ENCODE peak calls at places on chromosomes 4 and X, in seven cellular contexts. J is endothelial cell; K is activated CD8-positive, alpha-beta memory T cell treated with anti-CD3 and anti-CD28 coated beads, Interleukin-2, amount 50 U/mL, for 4 hours; N is T-helper 2 cell; Q is left cardiac atrium; C is astrocyte of the hippocampus; P is activated CD4-positive, CD25-positive, alpha-beta regulatory T cell treated with anti-CD3 and anti-CD28 coated beads, Interleukin-2, amount 50 U/mL, for 16 hours. A is an unnamed sample.

GRCh38 chrX:142977128-142977914 is 48.4 kb upstream of the SPANXN4 start:
- DNase-seq in J (no peak), K (no peak), N (no peak), Q (no peak), C (no peak), P (no peak), A (no peak)

GRCh38 chr4:99180367-99181169 is 36.5 kb upstream of the ADH4 start:
- DNase-seq in J (no peak), K (no peak), N (no peak), Q (no peak), C (peak; percentile 53), P (no peak), A (no peak)

GRCh38 chr4:142408003-142408441 is 438.1 kb downstream of the INPP4B start:
- DNase-seq in J (no peak), K (no peak), N (no peak), Q (no peak), C (peak; percentile 74), P (no peak), A (no peak)

GRCh38 chrX:139932901-139933796 is at the start of gene ATP11C:
- DNase-seq in J (peak; percentile 74), K (peak; percentile 80), N (peak; percentile 69), Q (peak; percentile 81), C (peak; percentile 89), P (peak; percentile 58), A (peak; percentile 83)

GRCh38 chrX:25523574-25523973 is 507.8 kb upstream of the ARX start:
- DNase-seq in J (peak; percentile 40), K (no peak), N (no peak), Q (no peak), C (peak; percentile 55), P (no peak), A (peak; percentile 58)

GRCh38 chr4:118086334-118086733 is 52.0 kb downstream of the NDST3 start:
- DNase-seq in J (no peak), K (no peak), N (no peak), Q (no peak), C (peak; percentile 54), P (no peak), A (peak; percentile 16)

GRCh38 chr4:100129774-100130173 is 60.5 kb downstream of the DDIT4L start:
- DNase-seq in J (no peak), K (no peak), N (no peak), Q (no peak), C (no peak), P (no peak), A (no peak)

GRCh38 chr4:6228158-6229067 is 28.1 kb upstream of the JAKMIP1 start:
- DNase-seq in J (no peak), K (no peak), N (no peak), Q (no peak), C (no peak), P (no peak), A (no peak)

GRCh38 chrX:21730011-21730410 is 27.9 kb downstream of the SMPX start:
- DNase-seq in J (no peak), K (no peak), N (no peak), Q (no peak), C (no peak), P (no peak), A (no peak)

GRCh38 chr4:16119981-16120380 is 36.2 kb upstream of the PROM1 start:
- DNase-seq in J (no peak), K (no peak), N (no peak), Q (no peak), C (no peak), P (no peak), A (no peak)

GRCh38 chr4:22385615-22386014 is 130.3 kb downstream of the ADGRA3 start:
- DNase-seq in J (no peak), K (no peak), N (no peak), Q (no peak), C (peak; percentile 15), P (no peak), A (no peak)

GRCh38 chr4:302381-302780 is 2.9 kb downstream of the ZNF732 start:
- DNase-seq in J (no peak), K (no peak), N (no peak), Q (no peak), C (no peak), P (no peak), A (no peak)

GRCh38 chrX:1322393-1322792 is 14.2 kb upstream of the IL3RA start:
- DNase-seq in J (no peak), K (no peak), N (no peak), Q (no peak), C (no peak), P (no peak), A (no peak)

GRCh38 chrX:21412883-21413282 is 38.7 kb downstream of the CNKSR2 start:
- DNase-seq in J (no peak), K (no peak), N (no peak), Q (no peak), C (peak; percentile 64), P (no peak), A (peak; percentile 54)

GRCh38 chr4:70511365-70511764 is 7.0 kb upstream of the AMTN start:
- DNase-seq in J (no peak), K (no peak), N (no peak), Q (no peak), C (no peak), P (no peak), A (peak; percentile 7)

GRCh38 chrX:25003066-25003849 is 12.5 kb downstream of the ARX start:
- DNase-seq in J (no peak), K (no peak), N (no peak), Q (no peak), C (peak; percentile 74), P (no peak), A (no peak)

GRCh38 chrX:53294024-53294648 is 12.8 kb upstream of the IQSEC2 start:
- DNase-seq in J (no peak), K (no peak), N (no peak), Q (no peak), C (peak; percentile 20), P (no peak), A (peak; percentile 20)

A was measured in SK-MEL-5.